ENCODE peak calls at places on chromosome 10, in eight cellular contexts. C is IMR-90, E is cardiac muscle cell, G is activated B cell treated with CpG ODN at 0.5 μM for 24 hours, S is HFF-Myc, X is astrocyte, R is RWPE1, H is psoas muscle. F is an unnamed sample.
A peak's percentile ranks its signal among the peaks of the same experiment; 100 is the strongest.

GRCh38 chr10:83367036-83367435 is 772.3 kb upstream of the GHITM start:
- DNase-seq in C (no peak), E (no peak), G (no peak), S (no peak), X (no peak), R (no peak), H (no peak), F (no peak)

GRCh38 chr10:88186335-88186734 is 322.9 kb downstream of the PTEN start:
- DNase-seq in C (peak; percentile 87), E (peak; percentile 65), G (no peak), S (no peak), X (peak; percentile 63), R (no peak), H (no peak), F (no peak)

GRCh38 chr10:86284355-86285105 is 82.1 kb downstream of the GRID1 start:
- DNase-seq in C (no peak), E (no peak), G (no peak), S (no peak), X (no peak), R (no peak), H (no peak), F (peak; percentile 60)

GRCh38 chr10:48242160-48242904 is 32.2 kb downstream of the FRMPD2 start:
- DNase-seq in C (no peak), E (no peak), G (no peak), S (no peak), X (no peak), R (no peak), H (no peak), F (peak; percentile 42)

GRCh38 chr10:123434435-123435039 is 231.6 kb upstream of the GPR26 start:
- DNase-seq in C (no peak), E (no peak), G (no peak), S (no peak), X (no peak), R (no peak), H (no peak), F (no peak)

GRCh38 chr10:82558208-82558607 is 683.2 kb downstream of the NRG3 start:
- DNase-seq in C (no peak), E (peak; percentile 2), G (no peak), S (no peak), X (peak; percentile 10), R (no peak), H (no peak), F (no peak)

GRCh38 chr10:11760861-11761260 is 18.7 kb downstream of the ECHDC3 start:
- DNase-seq in C (no peak), E (no peak), G (no peak), S (no peak), X (no peak), R (no peak), H (no peak), F (no peak)

GRCh38 chr10:1454428-1454827 is 282.9 kb downstream of the ADARB2 start:
- DNase-seq in C (no peak), E (no peak), G (peak; percentile 46), S (no peak), X (no peak), R (no peak), H (no peak), F (no peak)

GRCh38 chr10:11757452-11757819 is 15.3 kb downstream of the ECHDC3 start:
- DNase-seq in C (peak; percentile 91), E (peak; percentile 94), G (no peak), S (peak; percentile 49), X (peak; percentile 84), R (peak; percentile 83), H (peak; percentile 58), F (no peak)

GRCh38 chr10:102393411-102394078 is 2.0 kb upstream of the NFKB2 start:
- DNase-seq in C (no peak), E (no peak), G (no peak), S (peak; percentile 50), X (no peak), R (no peak), H (no peak), F (no peak)

GRCh38 chr10:102395677-102396197 is at the start of gene NFKB2:
- DNase-seq in C (no peak), E (no peak), G (no peak), S (peak; percentile 54), X (no peak), R (no peak), H (no peak), F (no peak)

GRCh38 chr10:102392306-102392705 is 3.2 kb upstream of the NFKB2 start:
- DNase-seq in C (no peak), E (no peak), G (no peak), S (no peak), X (no peak), R (no peak), H (no peak), F (no peak)

GRCh38 chr10:102394801-102395676 is 466 bp upstream of the NFKB2 start:
- DNase-seq in C (peak; percentile 87), E (peak; percentile 91), G (peak; percentile 96), S (no peak), X (peak; percentile 66), R (peak; percentile 95), H (peak; percentile 88), F (peak; percentile 91)

GRCh38 chr10:102394079-102394800 is 1.3 kb upstream of the NFKB2 start:
- DNase-seq in C (peak; percentile 95), E (peak; percentile 95), G (peak; percentile 99), S (peak; percentile 63), X (peak; percentile 80), R (peak; percentile 97), H (peak; percentile 95), F (peak; percentile 93)
- TF ChIP-seq CTCF in C (no peak), E (no peak), G (no peak), S (no peak), X (peak; percentile 67), R (peak; percentile 66), H (no peak), F (peak; percentile 99)

GRCh38 chr10:72258617-72259016 is 15.1 kb upstream of the DDIT4 start:
- DNase-seq in C (no peak), E (no peak), G (no peak), S (no peak), X (no peak), R (no peak), H (no peak), F (no peak)

GRCh38 chr10:72259491-72260214 is 14.1 kb upstream of the DDIT4 start:
- DNase-seq in C (peak; percentile 80), E (peak; percentile 78), G (no peak), S (peak; percentile 69), X (peak; percentile 29), R (no peak), H (no peak), F (no peak)

GRCh38 chr10:72261323-72262018 is 12.3 kb upstream of the DDIT4 start:
- DNase-seq in C (no peak), E (no peak), G (peak; percentile 59), S (no peak), X (no peak), R (no peak), H (no peak), F (no peak)

GRCh38 chr10:72260215-72260587 is 13.5 kb upstream of the DDIT4 start:
- DNase-seq in C (no peak), E (no peak), G (no peak), S (no peak), X (no peak), R (no peak), H (no peak), F (no peak)

GRCh38 chr10:72260588-72261322 is 13.0 kb upstream of the DDIT4 start:
- DNase-seq in C (peak; percentile 62), E (peak; percentile 96), G (peak; percentile 70), S (no peak), X (peak; percentile 44), R (peak; percentile 97), H (peak; percentile 87), F (peak; percentile 96)
- TF ChIP-seq CTCF in C (no peak), E (peak; percentile 8), G (no peak), S (no peak), X (no peak), R (no peak), H (no peak), F (no peak)

GRCh38 chr10:24249829-24250415 is 41.0 kb downstream of the KIAA1217 start:
- DNase-seq in C (no peak), E (peak; percentile 81), G (no peak), S (no peak), X (peak; percentile 92), R (peak; percentile 51), H (no peak), F (no peak)
- TF ChIP-seq CTCF in C (no peak), E (no peak), G (no peak), S (no peak), X (no peak), R (no peak), H (no peak), F (no peak)

GRCh38 chr10:101444058-101444457 is 90.1 kb downstream of the BTRC start:
- DNase-seq in C (peak; percentile 17), E (peak; percentile 23), G (no peak), S (no peak), X (no peak), R (no peak), H (no peak), F (no peak)
- TF ChIP-seq CTCF in C (peak; percentile 27), E (peak; percentile 36), G (no peak), S (no peak), X (peak; percentile 36), R (no peak), H (no peak), F (peak; percentile 55)

GRCh38 chr10:26550774-26551526 is 112.8 kb downstream of the APBB1IP start:
- DNase-seq in C (no peak), E (peak; percentile 3), G (no peak), S (no peak), X (no peak), R (no peak), H (no peak), F (no peak)
- TF ChIP-seq CTCF in C (no peak), E (no peak), G (no peak), S (no peak), X (no peak), R (no peak), H (no peak), F (no peak)

DNA sequence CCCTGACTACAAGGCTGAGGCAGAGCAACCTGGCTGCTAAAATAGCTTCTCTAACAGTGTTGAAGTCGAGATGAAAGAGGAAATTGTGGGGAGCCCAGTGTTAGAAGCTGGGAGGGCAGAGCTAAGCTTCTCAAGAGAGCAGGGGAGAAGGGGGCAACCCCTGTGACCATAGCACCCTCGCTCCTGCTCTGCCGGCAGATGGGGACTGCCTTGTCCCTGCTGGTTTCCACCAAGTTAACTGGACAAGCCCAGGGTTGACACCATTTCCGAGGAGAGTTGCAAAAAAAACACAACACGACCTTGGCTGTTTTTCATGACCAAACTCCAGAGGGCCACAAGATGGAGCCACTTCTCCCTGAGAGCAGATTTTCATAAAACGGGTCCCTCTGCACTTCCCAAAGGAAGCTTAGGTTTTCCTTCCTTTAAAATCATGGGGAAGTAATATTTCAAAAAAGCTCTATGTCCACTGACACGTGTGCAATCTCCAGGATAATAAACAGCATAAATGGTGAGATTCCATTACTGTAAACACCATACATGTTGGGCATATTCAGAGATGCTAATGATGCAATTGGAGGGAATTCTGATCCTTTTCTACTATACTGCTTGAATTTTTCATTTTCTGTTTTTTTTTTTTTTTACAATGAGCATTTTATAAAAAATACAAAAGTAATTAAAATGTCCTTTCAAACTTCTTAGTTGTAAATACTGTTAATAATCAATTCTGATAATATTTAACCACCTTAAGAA is 140.4 kb downstream of the PIP4K2A start:
- DNase-seq in C (peak; percentile 41), E (peak; percentile 45), G (no peak), S (no peak), X (no peak), R (no peak), H (no peak), F (no peak)
- TF ChIP-seq CTCF in C (peak; percentile 53), E (peak; percentile 56), G (no peak), S (peak; percentile 55), X (peak; percentile 36), R (peak; percentile 34), H (no peak), F (peak; percentile 67)